ENCODE peak calls at places on chromosomes 4 and X, in nine cellular contexts. D is GM23338, I is astrocyte of the cerebellum, O is hippocampal formation, C is T-cell, F is astrocyte of the spinal cord, Z is occipital lobe, N is HCEC 1CT, L is nucleus accumbens. E is an unnamed sample.

GRCh38 chrX:21666679-21667078 is 8.5 kb upstream of the KLHL34 start:
- DNase-seq in D (no peak), Z (no peak), F (peak), O (no peak), C (no peak), I (peak), L (no peak), N (peak), E (no peak)

GRCh38 chr4:73006286-73006990 is 63.1 kb downstream of the COX18 start:
- DNase-seq in N (no peak), Z (no peak), F (no peak), D (no peak), L (no peak), C (no peak), O (no peak), I (no peak), E (no peak)

GRCh38 chrX:103382893-103383292 is 6.6 kb downstream of the BEX3 start:
- DNase-seq in C (no peak), O (no peak), N (no peak), F (no peak), D (no peak), I (no peak), Z (no peak), L (no peak), E (no peak)

GRCh38 chr4:118281611-118282442 is 71.0 kb downstream of the PRSS12 start:
- DNase-seq in O (no peak), F (peak), D (no peak), C (no peak), N (peak), L (peak), Z (no peak), I (peak), E (peak)

GRCh38 chrX:134677332-134677731 is 19.1 kb upstream of the PLAC1 start:
- DNase-seq in O (no peak), I (no peak), L (no peak), Z (no peak), N (no peak), F (no peak), C (no peak), D (no peak), E (no peak)

GRCh38 chrX:106728337-106728736 is 1.8 kb downstream of the RNF128 start:
- DNase-seq in D (no peak), Z (no peak), N (no peak), C (no peak), O (no peak), L (no peak), I (no peak), F (no peak), E (no peak)

GRCh38 chr4:146243883-146244277 is 29.5 kb downstream of the REELD1 start:
- DNase-seq in Z (no peak), D (no peak), F (no peak), N (no peak), I (no peak), C (no peak), O (no peak), L (no peak), E (no peak)

GRCh38 chrX:10208953-10209352 is 52.2 kb downstream of the CLCN4 start:
- DNase-seq in L (no peak), F (no peak), Z (no peak), N (no peak), D (no peak), I (no peak), C (no peak), O (no peak), E (no peak)

GRCh38 chr4:74665346-74665745 is 129.0 kb downstream of the BTC start:
- DNase-seq in O (no peak), F (no peak), C (no peak), L (no peak), Z (no peak), I (no peak), N (no peak), D (no peak), E (no peak)

GRCh38 chrX:154083134-154083517 is 14.4 kb downstream of the MECP2 start:
- DNase-seq in N (no peak), C (no peak), Z (no peak), L (no peak), D (no peak), I (no peak), F (no peak), O (no peak), E (no peak)

GRCh38 chr4:171644430-171645057 is 168.7 kb upstream of the GALNTL6 start:
- DNase-seq in I (no peak), F (no peak), C (no peak), N (no peak), O (no peak), Z (no peak), D (peak), L (no peak), E (no peak)

GRCh38 chrX:50648151-50648550 is 165.8 kb downstream of the SHROOM4 start:
- DNase-seq in O (no peak), F (no peak), N (no peak), L (no peak), D (no peak), C (no peak), Z (no peak), I (no peak), E (no peak)

GRCh38 chr4:20954541-20954940 is 254.3 kb downstream of the PACRGL start:
- DNase-seq in I (no peak), Z (no peak), F (no peak), N (no peak), L (no peak), D (no peak), C (no peak), O (no peak), E (no peak)

E was measured in foreskin fibroblast.